ENCODE peak calls at places on chromosomes 3 and 15, in seven cellular contexts. R is SJSA1; B is adrenal gland; L is left ventricle myocardium inferior; D is CD8-positive, alpha-beta T cell; C is ovary; H is CD4-positive, CD25-positive, alpha-beta regulatory T cell. Q is an unnamed sample. For H3K9me3 and H3K4me1, the result is how much of the 10 kb centered on the place peaks cover.

GRCh38 chr3:167406876-167407492 is 26.9 kb upstream of the ZBBX start:
- DNase-seq in C (no peak), B (peak), L (no peak), D (no peak), R (no peak), H (no peak), Q (no peak)

GRCh38 chr3:40631341-40631995 is 106.7 kb downstream of the ZNF621 start:
- DNase-seq in B (no peak), D (no peak), C (no peak), H (no peak), L (no peak), R (no peak), Q (peak)

GRCh38 chr15:75397494-75397893 is 29.1 kb upstream of the MAN2C1 start:
- DNase-seq in B (no peak), L (no peak), D (no peak), H (no peak), C (no peak), R (no peak), Q (no peak)

GRCh38 chr3:45896956-45897355 is 10.6 kb downstream of the CCR9 start:
- DNase-seq in C (no peak), D (no peak), H (no peak), B (no peak), L (no peak), R (peak), Q (no peak)

GRCh38 chr15:93086791-93087190 is 2.2 kb downstream of the RGMA start:
- DNase-seq in D (no peak), R (no peak), H (no peak), B (no peak), C (no peak), L (no peak), Q (no peak)

GRCh38 chr15:45021331-45021730 is 1.7 kb upstream of the SORD start:
- DNase-seq in B (peak), H (no peak), L (no peak), D (no peak), C (no peak), R (no peak), Q (no peak)

GRCh38 chr3:173199568-173199967 is 58.5 kb upstream of the SPATA16 start:
- DNase-seq in R (no peak), B (no peak), L (no peak), D (no peak), H (no peak), C (no peak), Q (no peak)

GRCh38 chr3:16329036-16329791 is 64.2 kb downstream of the OXNAD1 start:
- DNase-seq in L (no peak), R (no peak), B (peak), H (no peak), D (no peak), C (peak), Q (no peak)

GRCh38 chr15:76987896-76988860 is 6.7 kb upstream of the PSTPIP1 start:
- DNase-seq in D (no peak), R (no peak), C (no peak), B (no peak), L (peak), H (no peak), Q (peak)
- H3K9me3 ChIP-seq in D (under half), R (under half), C (under half), B (under half), L (under half), H (under half), Q (under half)

GRCh38 chr3:18424213-18424861 is 802 bp downstream of the SATB1 start:
- DNase-seq in R (no peak), C (peak), H (no peak), B (no peak), D (no peak), L (peak), Q (peak)

GRCh38 chr3:18424862-18425640 is at the start of gene SATB1:
- DNase-seq in B (peak), L (peak), H (peak), D (peak), R (no peak), C (peak), Q (peak)

GRCh38 chr3:18422972-18423371 is 2.2 kb downstream of the SATB1 start:
- DNase-seq in H (no peak), B (no peak), C (no peak), R (no peak), L (no peak), D (no peak), Q (no peak)

GRCh38 chr3:18425641-18426403 is 683 bp upstream of the SATB1 start:
- DNase-seq in R (no peak), H (peak), B (peak), L (peak), D (peak), C (no peak), Q (peak)

GRCh38 chr3:18423401-18424212 is 1.5 kb downstream of the SATB1 start:
- DNase-seq in R (no peak), H (peak), L (peak), D (peak), C (peak), B (peak), Q (peak)
- H3K4me1 ChIP-seq in R (under half), H (under half), L (half or more), D (half or more), C (under half), B (under half), Q (under half)

GRCh38 chr3:185306847-185307246 is 53.0 kb upstream of the EHHADH start:
- DNase-seq in L (no peak), C (no peak), R (no peak), D (no peak), H (no peak), B (no peak), Q (no peak)

GRCh38 chr3:185309795-185310194 is 53.1 kb upstream of the MAP3K13 start:
- DNase-seq in H (no peak), L (no peak), R (no peak), B (no peak), C (no peak), D (no peak), Q (no peak)

GRCh38 chr3:185309309-185309708 is 53.6 kb upstream of the MAP3K13 start:
- DNase-seq in C (no peak), B (peak), R (no peak), D (no peak), H (no peak), L (no peak), Q (no peak)

GRCh38 chr3:185312006-185312405 is 50.9 kb upstream of the MAP3K13 start:
- DNase-seq in B (no peak), C (no peak), H (no peak), R (no peak), L (no peak), D (no peak), Q (peak)

DNA sequence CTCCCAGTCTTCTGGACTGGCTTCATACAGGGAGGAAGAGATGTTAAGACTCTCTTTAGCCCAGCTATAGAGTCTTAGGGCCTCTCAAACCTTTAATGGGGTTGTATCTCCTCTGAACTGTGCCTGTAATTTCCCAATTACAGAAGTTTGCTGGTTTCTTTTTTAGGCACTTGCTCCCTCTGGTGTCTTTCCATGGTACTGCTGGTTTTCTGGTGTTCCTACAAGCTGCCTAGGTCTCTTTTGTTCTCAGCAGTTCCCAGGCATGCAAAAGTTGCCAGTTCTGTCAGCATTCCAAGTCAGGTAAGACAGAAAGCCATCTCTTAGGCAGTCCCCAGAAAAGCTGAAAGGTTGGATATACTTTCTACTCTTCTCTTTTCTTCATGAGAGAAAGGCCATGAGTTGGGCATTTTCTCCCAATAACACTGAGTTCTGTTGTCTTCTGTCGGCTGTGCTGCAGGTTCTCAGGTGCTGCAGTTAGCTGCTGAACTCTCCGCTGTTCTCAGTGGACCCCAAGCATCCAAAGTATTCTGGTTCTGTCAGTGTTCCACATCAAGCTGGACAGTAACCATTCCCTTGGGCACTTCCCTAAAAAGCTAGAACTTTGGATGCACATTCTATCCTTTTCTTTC is 54.4 kb upstream of the EHHADH start:
- DNase-seq in B (peak), R (peak), L (no peak), D (peak), C (no peak), H (peak), Q (peak)
- H3K9me3 ChIP-seq in B (under half), R (under half), L (under half), D (under half), C (under half), H (under half), Q (under half)

GRCh38 chr3:14397531-14397930 is 4.9 kb upstream of the SLC6A6 start:
- DNase-seq in L (no peak), C (no peak), R (no peak), B (no peak), D (no peak), H (no peak), Q (no peak)

GRCh38 chr3:14398801-14399114 is 3.6 kb upstream of the SLC6A6 start:
- DNase-seq in H (no peak), R (no peak), D (no peak), L (no peak), C (no peak), B (no peak), Q (no peak)

GRCh38 chr3:14396293-14396692 is 6.1 kb upstream of the SLC6A6 start:
- DNase-seq in L (no peak), C (no peak), D (no peak), R (no peak), B (no peak), H (no peak), Q (no peak)

GRCh38 chr3:14401692-14402303 is 608 bp upstream of the SLC6A6 start:
- DNase-seq in L (no peak), H (no peak), B (no peak), C (peak), R (no peak), D (no peak), Q (no peak)

DNA sequence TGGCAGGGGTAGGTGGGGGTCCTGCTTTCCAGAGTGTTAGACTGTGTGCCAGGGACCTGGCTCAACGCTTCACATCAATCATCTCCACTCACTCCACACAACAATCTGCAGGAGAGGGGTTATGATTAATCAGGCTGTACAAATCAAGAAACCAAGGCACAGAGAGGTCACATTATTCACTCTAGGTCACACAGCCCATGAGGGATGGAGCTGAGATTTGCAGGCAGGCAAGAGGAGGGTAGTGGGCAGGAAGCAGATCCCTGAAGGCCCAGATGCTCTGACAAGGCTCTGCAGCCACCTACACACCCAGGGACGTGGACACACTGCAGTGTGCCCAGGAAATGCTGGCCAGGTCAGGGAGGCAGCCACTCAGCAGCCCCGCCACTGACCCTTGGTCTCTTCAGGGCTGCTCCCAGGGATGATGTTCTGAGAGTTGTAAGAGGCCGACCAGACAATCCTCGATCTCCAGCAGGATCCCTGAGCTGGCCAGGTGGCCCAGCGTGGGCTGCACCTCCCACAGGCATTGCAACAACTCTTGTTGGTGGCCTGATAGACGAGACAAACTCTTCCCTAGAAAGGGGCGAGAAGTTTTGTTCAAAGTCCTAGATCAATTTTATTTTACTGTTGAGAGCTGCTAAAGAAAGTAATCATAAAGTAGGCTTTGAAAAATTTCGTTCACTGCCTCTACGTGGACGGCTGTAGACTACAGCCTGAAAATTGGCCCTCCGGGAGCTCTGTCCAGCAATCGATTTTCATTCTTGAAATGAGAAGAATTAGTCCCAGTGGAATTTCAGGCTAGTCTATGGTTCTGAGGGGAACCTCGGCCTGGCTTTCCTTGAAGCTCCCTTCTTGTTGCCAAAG is 4.2 kb upstream of the SLC6A6 start:
- DNase-seq in L (no peak), H (no peak), C (no peak), B (no peak), D (no peak), R (no peak), Q (no peak)
- H3K4me1 ChIP-seq in L (under half), H (under half), C (under half), B (under half), D (under half), R (under half), Q (under half)

DNA sequence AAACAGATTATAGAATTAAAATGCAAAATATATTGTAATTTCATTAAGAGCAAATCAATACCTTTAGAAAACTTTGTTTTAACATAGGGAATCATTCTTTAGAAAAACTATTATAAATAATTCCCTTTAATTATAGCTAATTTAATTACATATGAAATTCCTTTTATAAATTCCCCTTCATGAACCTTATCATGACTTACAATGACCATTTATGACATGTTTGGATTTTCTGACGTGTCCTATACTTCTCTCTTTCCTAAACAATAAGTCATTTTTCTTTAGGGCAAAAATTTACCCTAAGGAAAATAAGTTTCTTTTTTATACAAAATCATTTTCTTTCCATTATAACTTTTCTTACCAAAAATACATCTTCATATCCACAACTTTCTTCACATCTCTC is 37.8 kb downstream of the PRR20G start:
- DNase-seq in C (no peak), B (no peak), H (no peak), L (no peak), D (no peak), R (no peak), Q (no peak)
- H3K9me3 ChIP-seq in C (under half), B (under half), H (under half), L (under half), D (under half), R (under half), Q (under half)

GRCh38 chr15:31259562-31260252 is 66.9 kb upstream of the KLF13 start:
- DNase-seq in R (no peak), D (no peak), B (no peak), L (no peak), C (no peak), H (no peak), Q (no peak)

GRCh38 chr15:31257286-31257685 is 69.3 kb upstream of the KLF13 start:
- DNase-seq in R (no peak), B (no peak), D (no peak), C (no peak), H (no peak), L (no peak), Q (no peak)

GRCh38 chr15:31256385-31257265 is 70.0 kb upstream of the KLF13 start:
- DNase-seq in L (no peak), D (no peak), C (no peak), H (no peak), B (no peak), R (no peak), Q (no peak)

GRCh38 chr15:31255732-31256384 is 70.8 kb upstream of the KLF13 start:
- DNase-seq in C (no peak), L (no peak), B (no peak), D (no peak), R (no peak), H (no peak), Q (peak)

DNA sequence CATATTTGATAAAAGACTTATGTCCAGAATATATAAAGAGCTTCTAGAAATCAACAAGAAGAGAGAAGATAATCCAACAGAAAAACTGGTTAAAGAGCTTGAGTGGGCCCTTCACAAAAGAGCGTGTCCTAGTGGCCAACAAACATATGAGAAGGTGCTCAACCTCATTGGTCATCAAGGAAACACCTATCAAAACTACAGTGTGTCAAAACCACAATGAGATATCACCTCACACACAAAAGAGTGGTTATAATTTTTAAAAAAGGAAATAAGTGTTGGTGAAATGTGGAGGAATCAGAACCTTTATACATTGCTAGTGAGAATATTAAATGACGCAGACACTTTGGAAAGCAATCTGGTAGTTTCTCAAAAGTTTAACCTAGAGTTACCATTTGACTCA is 68.4 kb upstream of the KLF13 start:
- DNase-seq in D (no peak), B (no peak), R (no peak), C (no peak), H (no peak), L (no peak), Q (no peak)
- H3K4me1 ChIP-seq in D (under half), B (under half), R (under half), C (under half), H (under half), L (under half), Q (under half)

GRCh38 chr15:25176991-25177954 is 222.5 kb downstream of the SNRPN start:
- DNase-seq in R (peak), L (peak), D (no peak), B (peak), H (no peak), C (no peak), Q (peak)
- H3K9me3 ChIP-seq in R (under half), L (half or more), D (under half), B (under half), H (under half), C (under half), Q (under half)

GRCh38 chr15:79169531-79170123 is 79.0 kb upstream of the RASGRF1 start:
- DNase-seq in R (no peak), H (no peak), C (no peak), B (no peak), D (no peak), L (no peak), Q (no peak)

GRCh38 chr15:79166311-79166955 is 75.9 kb upstream of the RASGRF1 start:
- DNase-seq in R (no peak), C (no peak), H (no peak), B (no peak), L (no peak), D (no peak), Q (no peak)

GRCh38 chr15:79167776-79168175 is 77.2 kb upstream of the RASGRF1 start:
- DNase-seq in B (no peak), H (no peak), C (no peak), L (no peak), D (no peak), R (no peak), Q (no peak)

GRCh38 chr15:79170256-79170664 is 79.7 kb upstream of the RASGRF1 start:
- DNase-seq in H (no peak), B (no peak), C (no peak), R (peak), L (peak), D (no peak), Q (no peak)

GRCh38 chr15:79168922-79169322 is 78.3 kb upstream of the RASGRF1 start:
- DNase-seq in C (no peak), D (no peak), R (no peak), B (no peak), L (peak), H (no peak), Q (no peak)
- H3K4me1 ChIP-seq in C (under half), D (under half), R (under half), B (under half), L (under half), H (under half), Q (under half)

DNA sequence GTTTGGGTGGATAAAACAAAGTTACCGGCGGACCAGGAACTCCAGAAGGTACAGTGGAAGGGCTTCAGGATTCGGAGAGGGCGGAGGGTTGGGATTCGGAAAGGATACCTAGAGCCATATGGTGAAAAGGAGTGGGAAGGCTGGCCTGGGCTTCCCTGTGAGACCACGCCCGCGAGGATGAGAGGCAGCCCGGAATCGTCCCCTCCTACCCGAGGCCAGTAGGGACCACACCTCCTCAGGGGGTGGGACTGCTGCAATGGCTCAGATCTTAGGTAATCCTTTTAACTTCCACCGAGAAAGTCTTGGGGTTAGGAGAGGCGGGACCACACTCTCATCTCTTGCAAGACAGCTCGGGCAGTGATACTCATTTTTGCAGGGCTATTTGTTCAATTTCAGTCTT is 511.3 kb downstream of the OCA2 start:
- DNase-seq in B (no peak), H (no peak), C (no peak), L (no peak), D (no peak), R (no peak), Q (no peak)
- H3K9me3 ChIP-seq in B (under half), H (under half), C (under half), L (under half), D (under half), R (under half), Q (under half)

Q was measured in colonic mucosa.